ENCODE peak calls at places on chromosome 14, in five cellular contexts. L is LoVo, N is AG20443, Z is cerebellar cortex, Q is HTR-8/SVneo. K is an unnamed sample.

GRCh38 chr14:88095791-88096190 is 90.9 kb downstream of the GPR65 start:
- DNase-seq in Q (no peak), Z (peak), L (no peak), N (no peak), K (no peak)

GRCh38 chr14:24274101-24274543 is 2.7 kb upstream of the RABGGTA start:
- DNase-seq in L (no peak), N (no peak), Z (no peak), Q (no peak), K (peak)

GRCh38 chr14:80055912-80056801 is 155.1 kb downstream of the DIO2 start:
- DNase-seq in N (peak), Z (peak), Q (peak), L (peak), K (peak)

GRCh38 chr14:105466491-105467248 is 8.0 kb upstream of the CRIP2 start:
- DNase-seq in N (no peak), L (no peak), Q (no peak), Z (no peak), K (no peak)

GRCh38 chr14:60723218-60724079 is 702 bp downstream of the SIX4 start:
- DNase-seq in Q (peak), N (peak), L (peak), Z (peak), K (peak)

GRCh38 chr14:64723691-64724577 is 19.7 kb downstream of the PLEKHG3 start:
- DNase-seq in Z (no peak), L (no peak), N (no peak), Q (no peak), K (no peak)

GRCh38 chr14:100372357-100373048 is 49.4 kb downstream of the SLC25A47 start:
- DNase-seq in N (no peak), Z (no peak), L (no peak), Q (no peak), K (no peak)

GRCh38 chr14:31834616-31835015 is 242.5 kb upstream of the ARHGAP5 start:
- DNase-seq in N (no peak), Q (no peak), L (no peak), Z (no peak), K (no peak)

GRCh38 chr14:57317248-57317833 is 48.6 kb downstream of the AP5M1 start:
- DNase-seq in Q (peak), Z (peak), N (peak), L (peak), K (peak)

GRCh38 chr14:49972840-49973239 is 80.0 kb downstream of the ARF6 start:
- DNase-seq in L (peak), N (peak), Q (peak), Z (no peak), K (peak)

GRCh38 chr14:25308244-25308643 is 258.3 kb upstream of the STXBP6 start:
- DNase-seq in L (no peak), Z (no peak), N (no peak), Q (no peak), K (no peak)

GRCh38 chr14:34347683-34348082 is 114.4 kb downstream of the SPTSSA start:
- DNase-seq in N (no peak), L (no peak), Q (no peak), Z (no peak), K (no peak)

GRCh38 chr14:52987042-52987441 is 36.2 kb upstream of the FERMT2 start:
- DNase-seq in Q (no peak), Z (no peak), L (no peak), N (no peak), K (no peak)

GRCh38 chr14:32230181-32230580 is 27.1 kb upstream of the RNU6-8 start:
- DNase-seq in L (no peak), Q (peak), Z (no peak), N (peak), K (no peak)

GRCh38 chr14:51653855-51654548 is 2.3 kb downstream of the FRMD6 start:
- DNase-seq in L (no peak), N (no peak), Q (no peak), Z (no peak), K (no peak)

GRCh38 chr14:100536141-100536540 is 51.1 kb downstream of the BEGAIN start:
- DNase-seq in N (no peak), Z (no peak), L (no peak), Q (no peak), K (no peak)

GRCh38 chr14:89418976-89419375 is 1.9 kb upstream of the FOXN3 start:
- DNase-seq in Q (no peak), L (no peak), Z (no peak), N (no peak), K (no peak)

GRCh38 chr14:56280843-56281242 is 162.6 kb downstream of the PELI2 start:
- DNase-seq in Z (no peak), Q (no peak), N (no peak), L (no peak), K (no peak)

GRCh38 chr14:72701610-72702009 is 192.3 kb downstream of the DPF3 start:
- DNase-seq in Q (no peak), N (peak), L (no peak), Z (peak), K (no peak)

GRCh38 chr14:32724864-32725550 is 213.7 kb upstream of the NPAS3 start:
- DNase-seq in L (no peak), N (peak), Q (peak), Z (no peak), K (no peak)

GRCh38 chr14:51424569-51425251 is 184.7 kb downstream of the TMX1 start:
- DNase-seq in Q (no peak), L (no peak), N (peak), Z (no peak), K (no peak)

GRCh38 chr14:26984318-26985177 is 386.7 kb upstream of the NOVA1 start:
- DNase-seq in Q (no peak), Z (peak), N (peak), L (peak), K (peak)

GRCh38 chr14:76782115-76782884 is 21.0 kb downstream of the VASH1 start:
- DNase-seq in Z (no peak), Q (no peak), N (no peak), L (no peak), K (no peak)

GRCh38 chr14:104283197-104284106 is 145.1 kb downstream of the KIF26A start:
- DNase-seq in Z (no peak), N (no peak), L (no peak), Q (no peak), K (no peak)

GRCh38 chr14:72478397-72479025 is 415.4 kb downstream of the DPF3 start:
- DNase-seq in L (no peak), N (no peak), Z (no peak), Q (no peak), K (no peak)

GRCh38 chr14:29321646-29322045 is 555.1 kb downstream of the FOXG1 start:
- DNase-seq in N (peak), L (no peak), Z (no peak), Q (peak), K (no peak)